ENCODE peak calls at places on chromosome 2, in six cellular contexts. One of them, this sample, is unnamed. For H3K4me1, the result is how much of the 10 kb centered on the place peaks cover.

GRCh38 chr2:17101596-17101995 is 416.6 kb downstream of the RAD51AP2 start:
- DNase-seq in GM23338: no peak
- DNase-seq in aorta: no peak
- DNase-seq in spleen: no peak
- DNase-seq in A549: no peak
- DNase-seq in heart right ventricle: no peak
- DNase-seq in this sample: no peak

GRCh38 chr2:7867858-7868257 is 814.0 kb upstream of the ID2 start:
- DNase-seq in GM23338: no peak
- DNase-seq in aorta: no peak
- DNase-seq in spleen: no peak
- DNase-seq in A549: no peak
- DNase-seq in heart right ventricle: no peak
- DNase-seq in this sample: no peak

GRCh38 chr2:10424051-10424450 is 24.1 kb downstream of the ODC1 start:
- DNase-seq in GM23338: no peak
- DNase-seq in aorta: no peak
- DNase-seq in spleen: peak
- DNase-seq in A549: no peak
- DNase-seq in heart right ventricle: no peak
- DNase-seq in this sample: no peak

GRCh38 chr2:203993011-203993410 is 56.4 kb downstream of the ICOS start:
- DNase-seq in GM23338: no peak
- DNase-seq in aorta: no peak
- DNase-seq in spleen: no peak
- DNase-seq in A549: no peak
- DNase-seq in heart right ventricle: no peak
- DNase-seq in this sample: no peak

GRCh38 chr2:105143467-105144127 is 97.9 kb upstream of the GPR45 start:
- DNase-seq in GM23338: peak
- DNase-seq in aorta: no peak
- DNase-seq in spleen: peak
- DNase-seq in A549: no peak
- DNase-seq in heart right ventricle: no peak
- DNase-seq in this sample: no peak

GRCh38 chr2:207284556-207285450 is 119.1 kb upstream of the KLF7 start:
- DNase-seq in GM23338: no peak
- DNase-seq in aorta: no peak
- DNase-seq in spleen: no peak
- DNase-seq in A549: no peak
- DNase-seq in heart right ventricle: no peak
- DNase-seq in this sample: no peak

GRCh38 chr2:113039675-113040074 is 13.0 kb downstream of the IL36B start:
- DNase-seq in GM23338: no peak
- DNase-seq in aorta: no peak
- DNase-seq in spleen: no peak
- DNase-seq in A549: no peak
- DNase-seq in heart right ventricle: no peak
- DNase-seq in this sample: no peak

GRCh38 chr2:19099181-19099580 is 259.2 kb downstream of the OSR1 start:
- DNase-seq in GM23338: no peak
- DNase-seq in aorta: no peak
- DNase-seq in spleen: no peak
- DNase-seq in A549: no peak
- DNase-seq in heart right ventricle: no peak
- DNase-seq in this sample: no peak

GRCh38 chr2:8662239-8662879 is 19.5 kb upstream of the ID2 start:
- DNase-seq in GM23338: no peak
- DNase-seq in aorta: no peak
- DNase-seq in spleen: no peak
- DNase-seq in A549: peak
- DNase-seq in heart right ventricle: no peak
- DNase-seq in this sample: no peak

GRCh38 chr2:142220901-142221300 is 90.1 kb upstream of the LRP1B start:
- DNase-seq in GM23338: no peak
- DNase-seq in aorta: no peak
- DNase-seq in spleen: no peak
- DNase-seq in A549: no peak
- DNase-seq in heart right ventricle: peak
- DNase-seq in this sample: no peak

GRCh38 chr2:73257425-73258125 is 23.5 kb downstream of the CCT7 start:
- DNase-seq in GM23338: no peak
- DNase-seq in aorta: no peak
- DNase-seq in spleen: no peak
- DNase-seq in A549: no peak
- DNase-seq in heart right ventricle: no peak
- DNase-seq in this sample: no peak

GRCh38 chr2:186570587-186570986 is 19.3 kb upstream of the ITGAV start:
- DNase-seq in GM23338: peak
- DNase-seq in aorta: no peak
- DNase-seq in spleen: no peak
- DNase-seq in A549: no peak
- DNase-seq in heart right ventricle: no peak
- DNase-seq in this sample: no peak

GRCh38 chr2:150619607-150620330 is 132.3 kb upstream of the RND3 start:
- DNase-seq in GM23338: no peak
- DNase-seq in aorta: no peak
- DNase-seq in spleen: no peak
- DNase-seq in A549: no peak
- DNase-seq in heart right ventricle: no peak
- DNase-seq in this sample: no peak

GRCh38 chr2:202870431-202871160 is 970 bp downstream of the ICA1L start:
- DNase-seq in GM23338: peak
- DNase-seq in aorta: peak
- DNase-seq in spleen: peak
- DNase-seq in A549: peak
- DNase-seq in heart right ventricle: peak
- DNase-seq in this sample: peak

GRCh38 chr2:145027073-145027459 is 507.1 kb upstream of the ZEB2 start:
- DNase-seq in GM23338: no peak
- DNase-seq in aorta: no peak
- DNase-seq in spleen: no peak
- DNase-seq in A549: no peak
- DNase-seq in heart right ventricle: no peak
- DNase-seq in this sample: no peak

GRCh38 chr2:108570416-108570815 is 36.1 kb downstream of the LIMS1 start:
- DNase-seq in GM23338: no peak
- DNase-seq in aorta: no peak
- DNase-seq in spleen: no peak
- DNase-seq in A549: no peak
- DNase-seq in heart right ventricle: no peak
- DNase-seq in this sample: no peak

GRCh38 chr2:217075225-217075802 is 215.4 kb upstream of the TNP1 start:
- DNase-seq in GM23338: no peak
- DNase-seq in aorta: no peak
- DNase-seq in spleen: no peak
- DNase-seq in A549: no peak
- DNase-seq in heart right ventricle: peak
- DNase-seq in this sample: no peak

GRCh38 chr2:38439226-38439612 is 62.1 kb upstream of the ATL2 start:
- DNase-seq in GM23338: no peak
- DNase-seq in aorta: no peak
- DNase-seq in spleen: no peak
- DNase-seq in A549: no peak
- DNase-seq in heart right ventricle: no peak
- DNase-seq in this sample: no peak

GRCh38 chr2:224284134-224284946 is 117.6 kb downstream of the FAM124B start:
- DNase-seq in GM23338: peak
- DNase-seq in aorta: no peak
- DNase-seq in spleen: no peak
- DNase-seq in A549: peak
- DNase-seq in heart right ventricle: peak
- DNase-seq in this sample: peak

GRCh38 chr2:215454519-215454918 is 18.7 kb upstream of the FN1 start:
- DNase-seq in GM23338: peak
- DNase-seq in aorta: no peak
- DNase-seq in spleen: no peak
- DNase-seq in A549: peak
- DNase-seq in heart right ventricle: no peak
- DNase-seq in this sample: no peak

GRCh38 chr2:225040862-225041209 is 1.4 kb downstream of the DOCK10 start:
- DNase-seq in GM23338: no peak
- DNase-seq in aorta: no peak
- DNase-seq in spleen: peak
- DNase-seq in A549: peak
- DNase-seq in heart right ventricle: no peak
- DNase-seq in this sample: no peak

GRCh38 chr2:212181646-212182045 is 357.0 kb downstream of the ERBB4 start:
- DNase-seq in GM23338: no peak
- DNase-seq in aorta: no peak
- DNase-seq in spleen: no peak
- DNase-seq in A549: no peak
- DNase-seq in heart right ventricle: no peak
- DNase-seq in this sample: no peak

GRCh38 chr2:23469142-23469540 is 84.2 kb downstream of the KLHL29 start:
- DNase-seq in GM23338: no peak
- DNase-seq in aorta: no peak
- DNase-seq in spleen: peak
- DNase-seq in A549: no peak
- DNase-seq in heart right ventricle: no peak
- DNase-seq in this sample: no peak

GRCh38 chr2:198293281-198293680 is 488.9 kb downstream of the PLCL1 start:
- DNase-seq in GM23338: no peak
- DNase-seq in aorta: no peak
- DNase-seq in spleen: no peak
- DNase-seq in A549: no peak
- DNase-seq in heart right ventricle: no peak
- DNase-seq in this sample: no peak

GRCh38 chr2:68157002-68157401 is 686 bp upstream of the PNO1 start:
- DNase-seq in GM23338: peak
- DNase-seq in aorta: peak
- DNase-seq in spleen: peak
- DNase-seq in A549: no peak
- DNase-seq in heart right ventricle: no peak
- DNase-seq in this sample: no peak

GRCh38 chr2:200847939-200848338 is 16.5 kb downstream of the CLK1 start:
- DNase-seq in GM23338: no peak
- DNase-seq in aorta: no peak
- DNase-seq in spleen: no peak
- DNase-seq in A549: no peak
- DNase-seq in heart right ventricle: no peak
- DNase-seq in this sample: no peak

GRCh38 chr2:119487434-119488244 is 36.6 kb downstream of the SCTR start:
- DNase-seq in GM23338: no peak
- DNase-seq in aorta: no peak
- DNase-seq in spleen: no peak
- DNase-seq in A549: peak
- DNase-seq in heart right ventricle: no peak
- DNase-seq in this sample: no peak
- H3K4me1 ChIP-seq in GM23338: under half
- H3K4me1 ChIP-seq in aorta: under half
- H3K4me1 ChIP-seq in spleen: under half
- H3K4me1 ChIP-seq in A549: half or more
- H3K4me1 ChIP-seq in heart right ventricle: half or more
- H3K4me1 ChIP-seq in this sample: under half

GRCh38 chr2:239294571-239295054 is 106.2 kb downstream of the HDAC4 start:
- DNase-seq in GM23338: no peak
- DNase-seq in aorta: peak
- DNase-seq in spleen: peak
- DNase-seq in A549: no peak
- DNase-seq in heart right ventricle: no peak
- DNase-seq in this sample: no peak
- H3K4me1 ChIP-seq in GM23338: half or more
- H3K4me1 ChIP-seq in aorta: under half
- H3K4me1 ChIP-seq in spleen: half or more
- H3K4me1 ChIP-seq in A549: under half
- H3K4me1 ChIP-seq in heart right ventricle: half or more
- H3K4me1 ChIP-seq in this sample: under half

DNA sequence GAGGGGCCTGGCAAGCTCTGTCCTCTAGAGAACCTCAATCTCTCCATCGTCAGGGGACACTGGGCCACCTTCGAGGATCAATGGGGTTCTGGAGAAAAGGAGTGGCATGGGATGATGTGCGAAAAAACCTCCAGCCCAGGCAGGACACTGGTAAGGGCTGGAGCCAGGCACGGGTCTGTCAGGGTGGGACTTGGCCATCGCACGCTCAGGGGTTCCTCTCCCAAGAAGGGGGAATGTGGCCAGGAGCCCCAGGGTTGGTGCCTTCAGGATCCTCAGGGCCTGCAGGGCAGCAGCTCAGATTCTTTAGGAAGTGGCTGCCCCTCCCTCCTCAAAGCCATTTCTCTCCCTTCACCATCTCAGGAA is 46.8 kb upstream of the PLB1 start:
- DNase-seq in GM23338: no peak
- DNase-seq in aorta: no peak
- DNase-seq in spleen: no peak
- DNase-seq in A549: no peak
- DNase-seq in heart right ventricle: no peak
- DNase-seq in this sample: no peak
- H3K4me1 ChIP-seq in GM23338: under half
- H3K4me1 ChIP-seq in aorta: under half
- H3K4me1 ChIP-seq in spleen: under half
- H3K4me1 ChIP-seq in A549: half or more
- H3K4me1 ChIP-seq in heart right ventricle: under half
- H3K4me1 ChIP-seq in this sample: under half

GRCh38 chr2:132641819-132642218 is 28.2 kb downstream of the LYPD1 start:
- DNase-seq in GM23338: no peak
- DNase-seq in aorta: no peak
- DNase-seq in spleen: no peak
- DNase-seq in A549: no peak
- DNase-seq in heart right ventricle: no peak
- DNase-seq in this sample: no peak

GRCh38 chr2:132632000-132632649 is 37.9 kb downstream of the LYPD1 start:
- DNase-seq in GM23338: no peak
- DNase-seq in aorta: no peak
- DNase-seq in spleen: no peak
- DNase-seq in A549: no peak
- DNase-seq in heart right ventricle: no peak
- DNase-seq in this sample: no peak

GRCh38 chr2:132633635-132634034 is 36.4 kb downstream of the LYPD1 start:
- DNase-seq in GM23338: no peak
- DNase-seq in aorta: no peak
- DNase-seq in spleen: no peak
- DNase-seq in A549: no peak
- DNase-seq in heart right ventricle: no peak
- DNase-seq in this sample: no peak

GRCh38 chr2:132640116-132640515 is 29.9 kb downstream of the LYPD1 start:
- DNase-seq in GM23338: no peak
- DNase-seq in aorta: no peak
- DNase-seq in spleen: no peak
- DNase-seq in A549: no peak
- DNase-seq in heart right ventricle: no peak
- DNase-seq in this sample: no peak

DNA sequence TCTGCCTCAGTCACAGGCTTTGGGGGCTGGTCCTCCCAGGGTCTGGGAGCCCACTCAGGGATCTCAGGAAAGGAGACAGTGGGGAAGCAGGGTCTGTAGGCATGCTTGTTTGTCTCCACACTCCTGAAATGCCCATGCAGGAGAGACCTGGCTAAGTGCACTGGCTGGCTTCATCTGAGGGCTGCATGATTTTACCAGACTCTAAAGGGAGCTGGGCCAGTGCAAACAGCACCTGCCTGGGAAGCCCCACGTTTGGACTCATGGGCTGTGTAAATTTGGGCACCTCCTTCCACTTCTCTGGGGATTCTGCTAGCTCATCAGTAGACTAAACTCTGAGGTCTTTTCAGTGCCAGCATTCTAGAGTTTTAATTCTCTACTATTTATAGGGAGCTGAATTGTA is 33.7 kb downstream of the LYPD1 start:
- DNase-seq in GM23338: no peak
- DNase-seq in aorta: no peak
- DNase-seq in spleen: no peak
- DNase-seq in A549: no peak
- DNase-seq in heart right ventricle: no peak
- DNase-seq in this sample: no peak
- H3K4me1 ChIP-seq in GM23338: under half
- H3K4me1 ChIP-seq in aorta: under half
- H3K4me1 ChIP-seq in spleen: under half
- H3K4me1 ChIP-seq in A549: under half
- H3K4me1 ChIP-seq in heart right ventricle: under half
- H3K4me1 ChIP-seq in this sample: under half